ENCODE peak calls at places on chromosome 21, in seven cellular contexts. D is astrocyte of the spinal cord; S is mucosa of gallbladder; O is left ventricle myocardium superior; U is HTR-8/SVneo; L is HuH-7; E is naive thymus-derived CD8-positive, alpha-beta T cell. I is an unnamed sample.

GRCh38 chr21:44736291-44737004 is 25.1 kb upstream of the TSPEAR start:
- DNase-seq in D (no peak), S (no peak), O (no peak), U (no peak), L (no peak), E (no peak), I (no peak)

GRCh38 chr21:45861156-45861870 is 120.3 kb upstream of the COL6A1 start:
- DNase-seq in D (no peak), S (no peak), O (no peak), U (no peak), L (no peak), E (no peak), I (no peak)

GRCh38 chr21:41678944-41679343 is 87.9 kb downstream of the RIPK4 start:
- DNase-seq in D (peak), S (peak), O (peak), U (peak), L (peak), E (peak), I (peak)

GRCh38 chr21:32653326-32653901 is 41.2 kb upstream of the CFAP298 start:
- DNase-seq in D (peak), S (no peak), O (no peak), U (peak), L (peak), E (peak), I (peak)

GRCh38 chr21:39041815-39042214 is 141.4 kb downstream of the PSMG1 start:
- DNase-seq in D (no peak), S (no peak), O (no peak), U (no peak), L (no peak), E (no peak), I (no peak)

GRCh38 chr21:17513214-17514123 is 626 bp downstream of the CXADR start:
- DNase-seq in D (peak), S (no peak), O (peak), U (peak), L (no peak), E (peak), I (peak)

GRCh38 chr21:39613029-39613934 is 542 bp downstream of the B3GALT5 start:
- DNase-seq in D (peak), S (no peak), O (no peak), U (no peak), L (no peak), E (no peak), I (no peak)

GRCh38 chr21:17466166-17466565 is 46.7 kb upstream of the CXADR start:
- DNase-seq in D (peak), S (no peak), O (no peak), U (no peak), L (no peak), E (no peak), I (peak)

GRCh38 chr21:14981246-14981645 is 83.6 kb downstream of the NRIP1 start:
- DNase-seq in D (no peak), S (no peak), O (no peak), U (no peak), L (no peak), E (no peak), I (no peak)

GRCh38 chr21:38740131-38740530 is 65.6 kb upstream of the ETS2 start:
- DNase-seq in D (peak), S (no peak), O (no peak), U (no peak), L (no peak), E (no peak), I (no peak)

GRCh38 chr21:32089771-32090170 is 189.1 kb downstream of the MIS18A start:
- DNase-seq in D (no peak), S (no peak), O (no peak), U (no peak), L (no peak), E (no peak), I (no peak)

GRCh38 chr21:36427502-36427901 is 42.3 kb downstream of the CHAF1B start:
- DNase-seq in D (no peak), S (no peak), O (no peak), U (no peak), L (no peak), E (no peak), I (no peak)

GRCh38 chr21:46006547-46007497 is 25.3 kb downstream of the COL6A1 start:
- DNase-seq in D (no peak), S (peak), O (peak), U (no peak), L (no peak), E (no peak), I (peak)

GRCh38 chr21:44912158-44912473 is 8.6 kb downstream of the ITGB2 start:
- DNase-seq in D (no peak), S (no peak), O (no peak), U (no peak), L (no peak), E (no peak), I (no peak)

GRCh38 chr21:36754241-36754881 is 55.4 kb downstream of the SIM2 start:
- DNase-seq in D (peak), S (no peak), O (no peak), U (no peak), L (no peak), E (no peak), I (no peak)

GRCh38 chr21:8992731-8993174 is 1528.6 kb upstream of the TPTE start:
- DNase-seq in D (no peak), S (no peak), O (no peak), U (no peak), L (no peak), E (no peak), I (no peak)

GRCh38 chr21:45443595-45444181 is 38.7 kb downstream of the COL18A1 start:
- DNase-seq in D (no peak), S (no peak), O (peak), U (no peak), L (peak), E (no peak), I (no peak)

GRCh38 chr21:25934771-25935224 is 200.0 kb downstream of the GABPA start:
- DNase-seq in D (peak), S (peak), O (peak), U (peak), L (peak), E (no peak), I (peak)

GRCh38 chr21:42258150-42258884 is 39.4 kb downstream of the ABCG1 start:
- DNase-seq in D (peak), S (peak), O (peak), U (peak), L (peak), E (peak), I (peak)

GRCh38 chr21:39384674-39385298 is 35.9 kb upstream of the HMGN1 start:
- DNase-seq in D (peak), S (no peak), O (no peak), U (no peak), L (no peak), E (no peak), I (no peak)

GRCh38 chr21:25827513-25827912 is 92.7 kb downstream of the GABPA start:
- DNase-seq in D (no peak), S (no peak), O (no peak), U (no peak), L (no peak), E (no peak), I (no peak)

GRCh38 chr21:27047331-27048314 is 80.7 kb upstream of the ADAMTS5 start:
- DNase-seq in D (peak), S (no peak), O (no peak), U (peak), L (no peak), E (no peak), I (peak)

GRCh38 chr21:45427331-45428271 is 22.6 kb downstream of the COL18A1 start:
- DNase-seq in D (peak), S (peak), O (peak), U (peak), L (no peak), E (no peak), I (peak)

GRCh38 chr21:32977216-32977615 is 48.5 kb upstream of the OLIG2 start:
- DNase-seq in D (no peak), S (no peak), O (no peak), U (no peak), L (no peak), E (no peak), I (no peak)

GRCh38 chr21:43626390-43626789 is 32.9 kb downstream of the HSF2BP start:
- DNase-seq in D (no peak), S (no peak), O (no peak), U (no peak), L (no peak), E (no peak), I (no peak)

GRCh38 chr21:37658994-37659458 is 257.2 kb downstream of the KCNJ6 start:
- DNase-seq in D (peak), S (peak), O (no peak), U (peak), L (no peak), E (no peak), I (peak)

I was measured in GM03348.